ENCODE peak calls at places on chromosome 20, in four cellular contexts. S is germinal center, D is C1 segment of cervical spinal cord, M is NCI-H446. H is an unnamed sample.

GRCh38 chr20:59645316-59645715 is 41.0 kb downstream of the PHACTR3 start:
- DNase-seq in S (no peak), D (no peak), M (no peak), H (peak)

GRCh38 chr20:23515250-23515939 is 24.5 kb downstream of the CST8 start:
- DNase-seq in S (no peak), D (no peak), M (no peak), H (no peak)

GRCh38 chr20:61907081-61907891 is 158.4 kb downstream of the TAF4 start:
- DNase-seq in S (no peak), D (no peak), M (no peak), H (no peak)

GRCh38 chr20:50655325-50655880 is 35.9 kb downstream of the RIPOR3 start:
- DNase-seq in S (no peak), D (no peak), M (peak), H (peak)

GRCh38 chr20:49696594-49696993 is 17.1 kb downstream of the B4GALT5 start:
- DNase-seq in S (no peak), D (no peak), M (no peak), H (no peak)

GRCh38 chr20:57389695-57390603 is 1.2 kb upstream of the RBM38 start:
- DNase-seq in S (peak), D (no peak), M (no peak), H (no peak)

GRCh38 chr20:8360035-8360434 is 228.0 kb downstream of the PLCB1 start:
- DNase-seq in S (no peak), D (no peak), M (no peak), H (no peak)

GRCh38 chr20:44622501-44623270 is 28.8 kb downstream of the ADA start:
- DNase-seq in S (no peak), D (no peak), M (no peak), H (no peak)

GRCh38 chr20:44695295-44696230 is 19.6 kb upstream of the CCN5 start:
- DNase-seq in S (no peak), D (no peak), M (no peak), H (no peak)

GRCh38 chr20:57707849-57708693 is 1.7 kb downstream of the PMEPA1 start:
- DNase-seq in S (no peak), D (no peak), M (no peak), H (no peak)

GRCh38 chr20:17807670-17808069 is 107.9 kb downstream of the BANF2 start:
- DNase-seq in S (no peak), D (no peak), M (no peak), H (no peak)

GRCh38 chr20:15654208-15654649 is 919.0 kb downstream of the KIF16B start:
- DNase-seq in S (peak), D (no peak), M (peak), H (no peak)

GRCh38 chr20:6708010-6708409 is 59.5 kb upstream of the BMP2 start:
- DNase-seq in S (no peak), D (no peak), M (no peak), H (no peak)

GRCh38 chr20:24959591-24960301 is 10.7 kb downstream of the CST7 start:
- DNase-seq in S (no peak), D (no peak), M (no peak), H (peak)

GRCh38 chr20:38405132-38405531 is 30.0 kb downstream of the SNHG17 start:
- DNase-seq in S (no peak), D (no peak), M (no peak), H (no peak)

GRCh38 chr20:31569163-31570020 is 35.7 kb upstream of the ID1 start:
- DNase-seq in S (peak), D (no peak), M (peak), H (no peak)

GRCh38 chr20:23291575-23292240 is 58.9 kb upstream of the NXT1 start:
- DNase-seq in S (no peak), D (no peak), M (no peak), H (no peak)

GRCh38 chr20:50395258-50395729 is 114.9 kb upstream of the PTPN1 start:
- DNase-seq in S (no peak), D (no peak), M (no peak), H (peak)

GRCh38 chr20:45173531-45173930 is 1.2 kb upstream of the PI3 start:
- DNase-seq in S (no peak), D (no peak), M (no peak), H (no peak)

GRCh38 chr20:33672426-33673114 is 1.7 kb downstream of the NECAB3 start:
- DNase-seq in S (no peak), D (no peak), M (peak), H (no peak)

GRCh38 chr20:48153523-48153922 is 368.2 kb upstream of the SULF2 start:
- DNase-seq in S (no peak), D (no peak), M (peak), H (no peak)

GRCh38 chr20:21322083-21322710 is 19.1 kb downstream of the XRN2 start:
- DNase-seq in S (no peak), D (no peak), M (no peak), H (no peak)